ENCODE peak calls at places on chromosomes 12 and 14, in five cellular contexts. K, A, E, U and R are unnamed samples. For H3K27me3, the result is how much of the 10 kb centered on the place peaks cover.

GRCh38 chr12:121110211-121110940 is 22.3 kb upstream of the P2RX7 start:
- DNase-seq in K (peak), E (peak), A (peak), U (peak), R (peak)

GRCh38 chr12:43148711-43149110 is 403.3 kb downstream of the ADAMTS20 start:
- DNase-seq in U (no peak), A (no peak), K (no peak), E (no peak), R (no peak)

GRCh38 chr12:88299567-88300101 is 157.5 kb downstream of the TMTC3 start:
- DNase-seq in A (no peak), U (no peak), E (no peak), K (no peak), R (no peak)

GRCh38 chr12:98606367-98606985 is 13.0 kb downstream of the SLC25A3 start:
- DNase-seq in A (no peak), K (no peak), U (no peak), E (no peak), R (no peak)

GRCh38 chr12:11877869-11878780 is 192.6 kb upstream of the BCL2L14 start:
- DNase-seq in E (no peak), K (peak), A (no peak), U (no peak), R (no peak)

GRCh38 chr14:99679111-99679510 is 5.0 kb upstream of the CYP46A1 start:
- DNase-seq in K (no peak), E (no peak), A (no peak), U (no peak), R (peak)

GRCh38 chr14:36934304-36934703 is 238.1 kb downstream of the SLC25A21 start:
- DNase-seq in K (no peak), U (no peak), E (no peak), A (no peak), R (no peak)

GRCh38 chr14:104502060-104502459 is 77.5 kb upstream of the C14orf180 start:
- DNase-seq in U (no peak), E (no peak), A (no peak), K (no peak), R (no peak)

GRCh38 chr14:39393289-39393688 is 38.9 kb downstream of the FBXO33 start:
- DNase-seq in E (no peak), U (no peak), K (no peak), A (no peak), R (no peak)

GRCh38 chr12:18479266-18479665 is 217.9 kb downstream of the PIK3C2G start:
- DNase-seq in A (no peak), K (no peak), E (no peak), U (no peak), R (no peak)

GRCh38 chr12:127416796-127417195 is 850.2 kb upstream of the TMEM132C start:
- DNase-seq in U (no peak), A (no peak), K (no peak), E (no peak), R (no peak)

GRCh38 chr12:110741795-110742717 is 635 bp downstream of the PPP1CC start:
- DNase-seq in K (peak), A (no peak), U (peak), E (no peak), R (peak)

GRCh38 chr14:52961060-52961639 is 10.3 kb upstream of the FERMT2 start:
- DNase-seq in U (peak), K (peak), E (peak), A (no peak), R (peak)

GRCh38 chr14:90652626-90653025 is 163.6 kb downstream of the TTC7B start:
- DNase-seq in A (no peak), E (no peak), U (no peak), K (no peak), R (no peak)

GRCh38 chr12:54016478-54016964 is 7.7 kb downstream of the HOXC8 start:
- DNase-seq in U (peak), A (no peak), E (no peak), K (no peak), R (no peak)

GRCh38 chr14:64611358-64612020 is 61.7 kb downstream of the PPP1R36 start:
- DNase-seq in A (no peak), K (no peak), U (no peak), E (no peak), R (no peak)

GRCh38 chr12:120365675-120366340 is 3.2 kb downstream of the MSI1 start:
- DNase-seq in A (no peak), E (no peak), K (no peak), U (no peak), R (no peak)

GRCh38 chr14:76390621-76391020 is 14.7 kb downstream of the ESRRB start:
- DNase-seq in K (no peak), A (no peak), U (no peak), E (no peak), R (no peak)

GRCh38 chr14:20530771-20531571 is 25.6 kb downstream of the RNASE10 start:
- DNase-seq in K (peak), E (peak), U (peak), A (peak), R (peak)

GRCh38 chr12:53499261-53500118 is at the start of gene MAP3K12:
- DNase-seq in E (peak), U (peak), A (no peak), K (peak), R (peak)

GRCh38 chr12:95546491-95546813 is 4.8 kb downstream of the USP44 start:
- DNase-seq in U (no peak), A (no peak), E (no peak), K (peak), R (no peak)

GRCh38 chr14:48536318-48536717 is 860.9 kb upstream of the MDGA2 start:
- DNase-seq in K (peak), U (no peak), A (peak), E (no peak), R (no peak)

GRCh38 chr12:121916719-121917118 is 1.7 kb upstream of the CFAP251 start:
- DNase-seq in K (peak), U (no peak), E (no peak), A (no peak), R (no peak)

GRCh38 chr12:91533366-91533765 is 350.7 kb upstream of the DCN start:
- DNase-seq in A (no peak), E (no peak), U (no peak), K (no peak), R (no peak)

GRCh38 chr12:116123511-116124258 is 153.8 kb downstream of the MED13L start:
- DNase-seq in U (peak), K (peak), A (no peak), E (no peak), R (no peak)

GRCh38 chr12:21814814-21815213 is 40.3 kb upstream of the KCNJ8 start:
- DNase-seq in A (no peak), K (no peak), U (no peak), E (no peak), R (no peak)

GRCh38 chr12:30996255-30996654 is 69.7 kb downstream of the TSPAN11 start:
- DNase-seq in A (no peak), E (no peak), U (no peak), K (no peak), R (no peak)

GRCh38 chr12:108914031-108914630 is 34.2 kb downstream of the DAO start:
- DNase-seq in A (no peak), E (no peak), U (no peak), K (no peak), R (no peak)

GRCh38 chr12:25677180-25677937 is 124.3 kb upstream of the LMNTD1 start:
- DNase-seq in A (no peak), K (no peak), E (no peak), U (no peak), R (no peak)

GRCh38 chr14:95467232-95467631 is 49.2 kb downstream of the SYNE3 start:
- DNase-seq in U (no peak), K (no peak), E (no peak), A (no peak), R (no peak)

GRCh38 chr14:57939084-57939483 is 73.2 kb upstream of the SLC35F4 start:
- DNase-seq in U (no peak), E (no peak), A (no peak), K (no peak), R (no peak)

GRCh38 chr12:52264435-52264825 is 10.0 kb upstream of the KRT86 start:
- DNase-seq in E (no peak), U (no peak), A (no peak), K (no peak), R (no peak)

GRCh38 chr14:29587761-29588160 is 339.9 kb downstream of the PRKD1 start:
- DNase-seq in K (no peak), E (no peak), U (no peak), A (no peak), R (no peak)

GRCh38 chr12:89016970-89017778 is 335.1 kb downstream of the DUSP6 start:
- DNase-seq in A (peak), K (peak), E (peak), U (no peak), R (peak)

DNA sequence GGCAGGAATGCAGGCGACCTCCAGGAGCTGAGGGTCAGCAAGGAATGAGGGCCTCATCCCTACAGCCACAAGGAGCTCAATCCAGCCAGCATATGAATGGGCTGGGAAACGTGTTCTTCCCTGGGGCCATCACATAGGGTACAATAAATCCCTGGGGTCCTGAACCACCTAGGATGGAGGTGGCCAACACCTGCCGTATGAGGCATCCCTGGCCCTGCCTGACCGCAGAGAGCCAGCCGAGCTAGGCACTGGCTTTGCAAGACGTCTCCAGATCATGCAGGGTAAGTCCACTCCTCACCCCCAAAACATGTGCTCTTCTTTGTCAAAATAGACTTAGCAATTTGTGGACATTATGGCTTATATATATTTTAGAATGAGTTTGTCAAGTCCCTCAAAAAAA is 303.7 kb upstream of the DIO3 start:
- DNase-seq in K (no peak), E (no peak), A (no peak), U (no peak), R (no peak)
- H3K27me3 ChIP-seq in K (under half), E (under half), A (under half), U (under half), R (under half)

GRCh38 chr14:102953100-102953499 is 30.6 kb downstream of the AMN start:
- DNase-seq in K (no peak), A (no peak), U (no peak), E (no peak), R (no peak)

GRCh38 chr14:102958461-102958860 is 36.0 kb downstream of the AMN start:
- DNase-seq in E (no peak), U (no peak), A (no peak), K (no peak), R (no peak)

GRCh38 chr14:102954081-102954789 is 31.8 kb downstream of the AMN start:
- DNase-seq in K (no peak), A (no peak), U (no peak), E (no peak), R (no peak)

GRCh38 chr14:102957222-102957621 is 34.8 kb downstream of the AMN start:
- DNase-seq in K (no peak), E (no peak), A (no peak), U (no peak), R (no peak)

GRCh38 chr14:102955636-102956035 is 33.2 kb downstream of the AMN start:
- DNase-seq in K (no peak), A (no peak), U (no peak), E (no peak), R (no peak)
- H3K27ac ChIP-seq in K (no peak), A (no peak), U (no peak), E (no peak), R (no peak)

GRCh38 chr14:79332504-79333197 is 878.7 kb downstream of the DIO2 start:
- DNase-seq in A (no peak), E (no peak), U (no peak), K (peak), R (no peak)
- H3K4me3 ChIP-seq in A (no peak), E (no peak), U (no peak), K (peak), R (no peak)

DNA sequence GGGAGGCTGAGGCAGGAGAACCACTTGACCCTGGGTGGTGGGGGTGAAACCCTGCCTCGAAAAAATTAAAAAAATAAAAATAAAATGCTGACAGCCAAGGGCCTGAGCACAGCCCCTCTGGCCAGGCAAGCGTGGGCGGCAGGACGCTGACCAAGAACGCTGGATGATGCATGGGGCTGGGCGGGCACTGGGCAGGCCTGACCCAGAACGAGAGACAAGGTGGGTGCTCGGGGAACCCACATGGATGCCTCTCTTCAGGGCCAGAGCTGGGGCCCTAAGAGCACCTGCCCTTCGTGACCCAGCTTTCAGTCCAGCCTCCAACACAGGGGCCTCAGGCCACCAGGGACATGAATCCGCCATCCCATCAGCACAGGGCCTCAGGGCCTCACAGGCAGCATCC is 11.3 kb downstream of the GALNT9 start:
- DNase-seq in U (peak), A (no peak), E (no peak), K (no peak), R (no peak)
- H3K27me3 ChIP-seq in U (half or more), A (under half), E (under half), K (under half), R (under half)

GRCh38 chr12:62799766-62800406 is 135.1 kb downstream of the PPM1H start:
- DNase-seq in K (no peak), E (no peak), U (no peak), A (no peak), R (no peak)
- H3K27ac ChIP-seq in K (no peak), E (no peak), U (no peak), A (no peak), R (no peak)